ENCODE peak calls at places on chromosomes 4 and X, in ten cellular contexts. L is A549, B is AG04450, A is GM03348, Z is brain microvascular endothelial cell, F is dermis microvascular lymphatic vessel endothelial cell, Q is MV-4-11, K is ovary, R is NAMALWA, M is lung. U is an unnamed sample.
A peak's percentile ranks its signal among the peaks of the same experiment; 100 is the strongest.

GRCh38 chr4:186765138-186765537 is 41.5 kb upstream of the FAT1 start:
- DNase-seq in L (peak; percentile 6), B (no peak), A (no peak), Z (no peak), F (no peak), Q (no peak), K (no peak), R (no peak), M (no peak), U (peak; percentile 67)

GRCh38 chrX:36431819-36432218 is 512.3 kb downstream of the CFAP47 start:
- DNase-seq in L (peak; percentile 4), B (peak; percentile 60), A (no peak), Z (peak; percentile 51), F (no peak), Q (no peak), K (no peak), R (no peak), M (no peak), U (no peak)

GRCh38 chrX:41689711-41690110 is 938 bp downstream of the GPR34 start:
- DNase-seq in L (no peak), B (no peak), A (peak; percentile 2), Z (no peak), F (no peak), Q (no peak), K (no peak), R (no peak), M (no peak), U (no peak)

GRCh38 chr4:94974773-94975172 is 217.0 kb downstream of the BMPR1B start:
- DNase-seq in L (no peak), B (no peak), A (peak; percentile 43), Z (peak; percentile 60), F (no peak), Q (no peak), K (no peak), R (no peak), M (no peak), U (peak; percentile 28)

GRCh38 chr4:25982962-25983361 is 68.9 kb downstream of the SMIM20 start:
- DNase-seq in L (no peak), B (no peak), A (no peak), Z (peak; percentile 23), F (no peak), Q (no peak), K (no peak), R (no peak), M (no peak), U (no peak)

GRCh38 chr4:101158507-101158906 is 188.8 kb downstream of the PPP3CA start:
- DNase-seq in L (no peak), B (no peak), A (no peak), Z (no peak), F (no peak), Q (no peak), K (no peak), R (no peak), M (no peak), U (no peak)

GRCh38 chrX:7045238-7045955 is 102.1 kb upstream of the STS start:
- DNase-seq in L (no peak), B (no peak), A (no peak), Z (no peak), F (no peak), Q (no peak), K (no peak), R (no peak), M (no peak), U (no peak)

GRCh38 chr4:2923141-2923551 is 40.1 kb downstream of the NOP14 start:
- DNase-seq in L (no peak), B (no peak), A (no peak), Z (peak; percentile 88), F (no peak), Q (no peak), K (no peak), R (no peak), M (no peak), U (no peak)

GRCh38 chrX:149506349-149506748 is 1.2 kb upstream of the IDS start:
- DNase-seq in L (no peak), B (no peak), A (no peak), Z (no peak), F (no peak), Q (no peak), K (no peak), R (no peak), M (no peak), U (no peak)

GRCh38 chrX:155949098-155949497 is 48.4 kb upstream of the IL9R start:
- DNase-seq in L (no peak), B (no peak), A (no peak), Z (no peak), F (no peak), Q (no peak), K (no peak), R (no peak), M (no peak), U (no peak)

GRCh38 chrX:155334486-155335316 is at the start of gene CLIC2:
- DNase-seq in L (no peak), B (peak; percentile 59), A (peak; percentile 27), Z (peak; percentile 12), F (no peak), Q (peak; percentile 31), K (peak; percentile 34), R (no peak), M (peak; percentile 72), U (peak; percentile 42)

GRCh38 chrX:153885968-153886903 is at the start of gene L1CAM:
- DNase-seq in L (no peak), B (no peak), A (peak; percentile 32), Z (no peak), F (no peak), Q (no peak), K (no peak), R (no peak), M (no peak), U (peak; percentile 42)

GRCh38 chr4:141575884-141576283 is 60.5 kb upstream of the IL15 start:
- DNase-seq in L (no peak), B (no peak), A (peak; percentile 26), Z (no peak), F (no peak), Q (no peak), K (no peak), R (no peak), M (no peak), U (no peak)

GRCh38 chr4:10333942-10334341 is 123.3 kb downstream of the ZNF518B start:
- DNase-seq in L (no peak), B (no peak), A (no peak), Z (no peak), F (no peak), Q (no peak), K (no peak), R (no peak), M (no peak), U (no peak)